ENCODE peak calls at places on chromosomes 13 and 19, in ten cellular contexts. One of them, this sample, is unnamed.

GRCh38 chr13:78430811-78431210 is 172.5 kb downstream of the POU4F1 start:
- DNase-seq in adrenal gland: no peak
- DNase-seq in keratinocyte: no peak
- DNase-seq in astrocyte: no peak
- DNase-seq in AG04450: no peak
- DNase-seq in uterus: no peak
- DNase-seq in GM23338: no peak
- DNase-seq in fibroblast of pulmonary artery: no peak
- DNase-seq in left ventricle myocardium inferior: no peak
- DNase-seq in cardiac fibroblast: no peak
- DNase-seq in this sample: no peak

GRCh38 chr19:15331419-15332310 is 674 bp downstream of the BRD4 start:
- DNase-seq in left ventricle myocardium inferior: peak
- DNase-seq in uterus: peak
- DNase-seq in cardiac fibroblast: peak
- DNase-seq in AG04450: no peak
- DNase-seq in GM23338: peak
- DNase-seq in keratinocyte: no peak
- DNase-seq in astrocyte: no peak
- DNase-seq in adrenal gland: no peak
- DNase-seq in fibroblast of pulmonary artery: peak
- DNase-seq in this sample: peak

GRCh38 chr13:50170447-50171037 is 155.3 kb downstream of the KCNRG start:
- DNase-seq in fibroblast of pulmonary artery: peak
- DNase-seq in left ventricle myocardium inferior: no peak
- DNase-seq in astrocyte: no peak
- DNase-seq in AG04450: no peak
- DNase-seq in cardiac fibroblast: peak
- DNase-seq in uterus: no peak
- DNase-seq in keratinocyte: no peak
- DNase-seq in adrenal gland: no peak
- DNase-seq in GM23338: no peak
- DNase-seq in this sample: peak

GRCh38 chr13:36224730-36225129 is 10.4 kb upstream of the SOHLH2 start:
- DNase-seq in keratinocyte: no peak
- DNase-seq in cardiac fibroblast: no peak
- DNase-seq in astrocyte: no peak
- DNase-seq in GM23338: no peak
- DNase-seq in AG04450: no peak
- DNase-seq in uterus: no peak
- DNase-seq in adrenal gland: no peak
- DNase-seq in left ventricle myocardium inferior: no peak
- DNase-seq in fibroblast of pulmonary artery: no peak
- DNase-seq in this sample: no peak

GRCh38 chr13:19764237-19764636 is 18.5 kb downstream of the PSPC1 start:
- DNase-seq in left ventricle myocardium inferior: no peak
- DNase-seq in fibroblast of pulmonary artery: no peak
- DNase-seq in AG04450: no peak
- DNase-seq in adrenal gland: peak
- DNase-seq in cardiac fibroblast: no peak
- DNase-seq in astrocyte: no peak
- DNase-seq in uterus: no peak
- DNase-seq in GM23338: no peak
- DNase-seq in keratinocyte: no peak
- DNase-seq in this sample: no peak

GRCh38 chr19:42309686-42310085 is 3.4 kb upstream of the TMEM145 start:
- DNase-seq in keratinocyte: no peak
- DNase-seq in uterus: no peak
- DNase-seq in AG04450: no peak
- DNase-seq in cardiac fibroblast: no peak
- DNase-seq in fibroblast of pulmonary artery: no peak
- DNase-seq in adrenal gland: no peak
- DNase-seq in GM23338: no peak
- DNase-seq in left ventricle myocardium inferior: no peak
- DNase-seq in astrocyte: no peak
- DNase-seq in this sample: no peak

GRCh38 chr13:28849441-28849840 is 29.3 kb downstream of the MTUS2 start:
- DNase-seq in astrocyte: no peak
- DNase-seq in fibroblast of pulmonary artery: no peak
- DNase-seq in cardiac fibroblast: no peak
- DNase-seq in uterus: no peak
- DNase-seq in keratinocyte: no peak
- DNase-seq in GM23338: no peak
- DNase-seq in AG04450: no peak
- DNase-seq in adrenal gland: no peak
- DNase-seq in left ventricle myocardium inferior: no peak
- DNase-seq in this sample: no peak

GRCh38 chr19:18282788-18283141 is 1.3 kb upstream of the JUND start:
- DNase-seq in cardiac fibroblast: no peak
- DNase-seq in uterus: no peak
- DNase-seq in astrocyte: no peak
- DNase-seq in fibroblast of pulmonary artery: no peak
- DNase-seq in adrenal gland: no peak
- DNase-seq in AG04450: no peak
- DNase-seq in keratinocyte: no peak
- DNase-seq in left ventricle myocardium inferior: no peak
- DNase-seq in GM23338: no peak
- DNase-seq in this sample: no peak

GRCh38 chr13:45728759-45729158 is 26.6 kb downstream of the CBY2 start:
- DNase-seq in cardiac fibroblast: no peak
- DNase-seq in AG04450: no peak
- DNase-seq in left ventricle myocardium inferior: no peak
- DNase-seq in GM23338: peak
- DNase-seq in keratinocyte: no peak
- DNase-seq in astrocyte: no peak
- DNase-seq in uterus: no peak
- DNase-seq in fibroblast of pulmonary artery: peak
- DNase-seq in adrenal gland: no peak
- DNase-seq in this sample: no peak

GRCh38 chr19:17248011-17248776 is 2.5 kb upstream of the NR2F6 start:
- DNase-seq in keratinocyte: peak
- DNase-seq in astrocyte: no peak
- DNase-seq in adrenal gland: no peak
- DNase-seq in cardiac fibroblast: no peak
- DNase-seq in GM23338: peak
- DNase-seq in left ventricle myocardium inferior: no peak
- DNase-seq in fibroblast of pulmonary artery: no peak
- DNase-seq in AG04450: no peak
- DNase-seq in uterus: no peak
- DNase-seq in this sample: no peak

GRCh38 chr19:40398417-40399056 is 8.6 kb upstream of the HIPK4 start:
- DNase-seq in adrenal gland: no peak
- DNase-seq in AG04450: no peak
- DNase-seq in uterus: no peak
- DNase-seq in astrocyte: peak
- DNase-seq in fibroblast of pulmonary artery: no peak
- DNase-seq in GM23338: peak
- DNase-seq in left ventricle myocardium inferior: peak
- DNase-seq in cardiac fibroblast: no peak
- DNase-seq in keratinocyte: peak
- DNase-seq in this sample: peak

DNA sequence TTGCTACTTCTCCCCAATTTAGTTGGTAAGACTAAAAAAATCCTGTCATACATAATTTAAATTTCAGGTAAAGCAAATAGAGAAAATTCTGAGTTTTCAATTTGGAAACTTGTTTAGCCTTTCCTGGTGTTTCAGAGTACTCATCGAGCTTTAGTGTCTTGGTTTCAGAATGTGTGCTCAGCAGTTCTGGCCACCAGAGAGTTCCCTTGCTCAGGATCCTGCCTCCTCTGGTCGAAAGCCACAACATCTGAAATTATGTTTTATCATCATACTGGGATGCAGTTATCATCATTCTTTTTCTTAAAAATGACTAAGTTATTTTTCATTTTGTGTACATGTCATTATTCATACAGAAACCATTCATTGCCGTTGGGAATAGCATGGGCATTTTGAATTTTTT is 263.2 kb upstream of the SPRY2 start:
- DNase-seq in AG04450: no peak
- DNase-seq in astrocyte: no peak
- DNase-seq in fibroblast of pulmonary artery: peak
- DNase-seq in uterus: no peak
- DNase-seq in cardiac fibroblast: peak
- DNase-seq in GM23338: peak
- DNase-seq in left ventricle myocardium inferior: peak
- DNase-seq in adrenal gland: no peak
- DNase-seq in keratinocyte: no peak
- DNase-seq in this sample: peak
- TF ChIP-seq CTCF in AG04450: no peak
- TF ChIP-seq CTCF in astrocyte: no peak
- TF ChIP-seq CTCF in fibroblast of pulmonary artery: peak
- TF ChIP-seq CTCF in uterus: no peak
- TF ChIP-seq CTCF in cardiac fibroblast: peak
- TF ChIP-seq CTCF in GM23338: peak
- TF ChIP-seq CTCF in left ventricle myocardium inferior: peak
- TF ChIP-seq CTCF in adrenal gland: no peak
- TF ChIP-seq CTCF in keratinocyte: no peak
- TF ChIP-seq CTCF in this sample: peak

GRCh38 chr19:7885818-7886217 is 2.5 kb upstream of the LRRC8E start:
- DNase-seq in uterus: no peak
- DNase-seq in adrenal gland: no peak
- DNase-seq in GM23338: no peak
- DNase-seq in fibroblast of pulmonary artery: no peak
- DNase-seq in AG04450: no peak
- DNase-seq in astrocyte: no peak
- DNase-seq in cardiac fibroblast: no peak
- DNase-seq in left ventricle myocardium inferior: no peak
- DNase-seq in keratinocyte: no peak
- DNase-seq in this sample: no peak

GRCh38 chr19:7888145-7888825 is at the start of gene LRRC8E:
- DNase-seq in fibroblast of pulmonary artery: peak
- DNase-seq in cardiac fibroblast: peak
- DNase-seq in AG04450: no peak
- DNase-seq in keratinocyte: no peak
- DNase-seq in uterus: no peak
- DNase-seq in GM23338: peak
- DNase-seq in adrenal gland: no peak
- DNase-seq in astrocyte: peak
- DNase-seq in left ventricle myocardium inferior: no peak
- DNase-seq in this sample: peak

GRCh38 chr19:7887408-7888144 is 734 bp upstream of the LRRC8E start:
- DNase-seq in GM23338: peak
- DNase-seq in uterus: no peak
- DNase-seq in left ventricle myocardium inferior: no peak
- DNase-seq in cardiac fibroblast: no peak
- DNase-seq in astrocyte: no peak
- DNase-seq in adrenal gland: no peak
- DNase-seq in keratinocyte: no peak
- DNase-seq in fibroblast of pulmonary artery: no peak
- DNase-seq in AG04450: no peak
- DNase-seq in this sample: no peak

GRCh38 chr19:7883796-7884570 is 4.3 kb upstream of the LRRC8E start:
- DNase-seq in cardiac fibroblast: peak
- DNase-seq in left ventricle myocardium inferior: no peak
- DNase-seq in adrenal gland: no peak
- DNase-seq in AG04450: no peak
- DNase-seq in keratinocyte: no peak
- DNase-seq in astrocyte: no peak
- DNase-seq in GM23338: no peak
- DNase-seq in uterus: no peak
- DNase-seq in fibroblast of pulmonary artery: no peak
- DNase-seq in this sample: peak

DNA sequence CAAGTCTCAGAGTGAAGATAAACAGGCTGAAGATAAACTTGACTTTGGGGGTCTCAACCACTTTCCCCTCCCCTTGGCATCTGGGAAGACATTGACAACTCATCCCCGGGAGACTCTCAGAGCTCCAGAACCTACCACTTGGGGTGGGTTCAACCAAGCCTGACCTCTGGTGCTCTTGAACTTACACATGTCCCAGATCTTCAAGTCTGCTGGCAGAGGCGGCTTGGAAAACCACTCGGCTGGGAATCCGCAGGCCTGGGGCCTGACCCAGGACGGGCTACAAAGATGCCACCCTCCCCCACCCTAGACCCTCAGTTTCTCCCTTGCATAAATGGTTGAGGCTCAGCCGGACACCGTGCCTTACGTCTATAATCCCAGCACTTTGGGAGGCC is 512 bp downstream of the LRRC8E start:
- DNase-seq in astrocyte: no peak
- DNase-seq in uterus: no peak
- DNase-seq in cardiac fibroblast: no peak
- DNase-seq in AG04450: no peak
- DNase-seq in keratinocyte: no peak
- DNase-seq in left ventricle myocardium inferior: no peak
- DNase-seq in fibroblast of pulmonary artery: no peak
- DNase-seq in GM23338: no peak
- DNase-seq in adrenal gland: no peak
- DNase-seq in this sample: no peak
- H3K4me3 ChIP-seq in astrocyte: peak
- H3K4me3 ChIP-seq in uterus: no peak
- H3K4me3 ChIP-seq in cardiac fibroblast: peak
- H3K4me3 ChIP-seq in AG04450: peak
- H3K4me3 ChIP-seq in keratinocyte: peak
- H3K4me3 ChIP-seq in left ventricle myocardium inferior: peak
- H3K4me3 ChIP-seq in fibroblast of pulmonary artery: peak
- H3K4me3 ChIP-seq in GM23338: peak
- H3K4me3 ChIP-seq in adrenal gland: no peak
- H3K4me3 ChIP-seq in this sample: peak

GRCh38 chr19:47547175-47547574 is 25.8 kb downstream of the ZNF541 start:
- DNase-seq in keratinocyte: no peak
- DNase-seq in AG04450: no peak
- DNase-seq in uterus: no peak
- DNase-seq in fibroblast of pulmonary artery: no peak
- DNase-seq in adrenal gland: no peak
- DNase-seq in left ventricle myocardium inferior: no peak
- DNase-seq in cardiac fibroblast: no peak
- DNase-seq in GM23338: no peak
- DNase-seq in astrocyte: no peak
- DNase-seq in this sample: no peak
- TF ChIP-seq CTCF in keratinocyte: no peak
- TF ChIP-seq CTCF in AG04450: no peak
- TF ChIP-seq CTCF in uterus: no peak
- TF ChIP-seq CTCF in fibroblast of pulmonary artery: no peak
- TF ChIP-seq CTCF in adrenal gland: no peak
- TF ChIP-seq CTCF in left ventricle myocardium inferior: no peak
- TF ChIP-seq CTCF in cardiac fibroblast: no peak
- TF ChIP-seq CTCF in GM23338: no peak
- TF ChIP-seq CTCF in astrocyte: no peak
- TF ChIP-seq CTCF in this sample: no peak

DNA sequence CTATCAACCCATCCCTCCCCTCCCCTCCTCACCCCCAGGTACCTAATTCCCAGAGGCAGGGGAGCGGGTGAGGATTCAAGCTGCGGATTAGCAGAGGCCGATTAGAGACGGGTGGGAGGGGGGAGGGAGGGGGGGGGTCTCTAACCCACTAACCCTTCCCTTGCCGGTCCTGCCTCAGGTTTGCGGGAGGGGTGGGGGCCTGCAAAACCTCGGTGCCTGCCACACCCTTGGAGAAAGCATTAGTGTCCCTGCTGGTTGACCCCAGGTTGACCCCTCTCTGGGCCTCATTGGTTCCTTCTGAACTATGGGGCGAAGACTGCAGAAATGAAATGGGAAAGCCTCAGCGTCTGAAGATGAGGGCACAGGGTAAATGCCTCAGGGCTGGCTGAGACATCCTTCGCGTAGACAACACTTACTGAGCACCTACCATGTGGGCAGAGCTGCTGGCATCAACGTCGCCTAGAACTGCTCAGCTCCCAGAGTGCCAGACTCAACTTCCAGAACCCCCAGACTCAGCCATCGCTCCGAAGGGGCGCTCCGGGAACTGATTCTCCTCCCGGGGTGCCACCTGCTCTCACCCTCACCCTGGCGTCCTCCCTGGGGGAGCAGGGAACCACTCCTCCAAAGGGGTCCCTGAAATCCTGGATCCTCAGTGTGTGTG is 8.5 kb upstream of the NFIC start:
- DNase-seq in astrocyte: no peak
- DNase-seq in adrenal gland: no peak
- DNase-seq in cardiac fibroblast: no peak
- DNase-seq in GM23338: peak
- DNase-seq in uterus: no peak
- DNase-seq in keratinocyte: no peak
- DNase-seq in fibroblast of pulmonary artery: no peak
- DNase-seq in AG04450: no peak
- DNase-seq in left ventricle myocardium inferior: no peak
- DNase-seq in this sample: no peak
- H3K4me3 ChIP-seq in astrocyte: no peak
- H3K4me3 ChIP-seq in adrenal gland: no peak
- H3K4me3 ChIP-seq in cardiac fibroblast: no peak
- H3K4me3 ChIP-seq in GM23338: no peak
- H3K4me3 ChIP-seq in uterus: peak
- H3K4me3 ChIP-seq in keratinocyte: no peak
- H3K4me3 ChIP-seq in fibroblast of pulmonary artery: no peak
- H3K4me3 ChIP-seq in AG04450: no peak
- H3K4me3 ChIP-seq in left ventricle myocardium inferior: peak
- H3K4me3 ChIP-seq in this sample: peak